ENCODE peak calls at places on chromosomes 1 and 21, in six cellular contexts. O is HepG2, G is GM12878, D is K562, S is H1, E is HCT116. H is an unnamed sample.

GRCh38 chr1:238485906-238486219 is 595.1 kb upstream of the ZP4 start:
- DNase-seq in E (no peak), D (no peak), S (no peak), G (no peak), O (no peak), H (no peak)

GRCh38 chr1:42947137-42947536 is 11.5 kb downstream of the SLC2A1 start:
- DNase-seq in E (no peak), S (no peak), G (no peak), D (no peak), O (no peak), H (no peak)

GRCh38 chr1:233163696-233164095 is 131.8 kb downstream of the PCNX2 start:
- DNase-seq in S (no peak), G (no peak), D (no peak), O (no peak), E (no peak), H (no peak)

GRCh38 chr1:228378453-228379164 is 28.0 kb downstream of the TRIM11 start:
- DNase-seq in S (peak), O (no peak), G (no peak), E (peak), D (peak), H (peak)

GRCh38 chr1:209797978-209798639 is 7.8 kb downstream of the IRF6 start:
- DNase-seq in E (no peak), S (no peak), O (no peak), D (no peak), G (no peak), H (no peak)

GRCh38 chr1:15218287-15219279 is 28.4 kb upstream of the FHAD1 start:
- DNase-seq in E (peak), D (peak), O (no peak), G (peak), S (no peak), H (peak)

GRCh38 chr1:60904079-60904852 is 178.1 kb upstream of the NFIA start:
- DNase-seq in G (no peak), D (no peak), O (no peak), E (no peak), S (no peak), H (no peak)

GRCh38 chr1:109184657-109185056 is 29.1 kb upstream of the SARS1 start:
- DNase-seq in O (no peak), S (no peak), E (no peak), D (no peak), G (no peak), H (no peak)

GRCh38 chr1:225942574-225942973 is 1.6 kb upstream of the LEFTY2 start:
- DNase-seq in G (peak), S (no peak), D (no peak), O (no peak), E (no peak), H (no peak)

GRCh38 chr1:219465247-219466093 is 147.4 kb downstream of the ZC3H11B start:
- DNase-seq in O (no peak), E (no peak), S (no peak), D (no peak), G (peak), H (no peak)

GRCh38 chr1:25926731-25927496 is 20.7 kb upstream of the STMN1 start:
- DNase-seq in O (no peak), D (no peak), G (no peak), S (no peak), E (no peak), H (peak)

GRCh38 chr21:31180256-31181088 is 142.2 kb upstream of the KRTAP19-8 start:
- DNase-seq in D (peak), E (peak), G (no peak), S (no peak), O (peak), H (peak)

GRCh38 chr1:113930499-113931161 is 1.5 kb downstream of the HIPK1 start:
- DNase-seq in E (no peak), D (peak), O (peak), S (no peak), G (no peak), H (peak)

GRCh38 chr1:165324050-165324449 is 32.5 kb downstream of the LMX1A start:
- DNase-seq in E (no peak), G (no peak), D (no peak), O (no peak), S (no peak), H (no peak)

GRCh38 chr1:59401581-59401980 is 104.7 kb downstream of the FGGY start:
- DNase-seq in E (no peak), O (no peak), S (no peak), D (no peak), G (no peak), H (no peak)

GRCh38 chr1:26184086-26184485 is 6.3 kb upstream of the CATSPER4 start:
- DNase-seq in S (no peak), G (no peak), E (no peak), D (no peak), O (no peak), H (no peak)

GRCh38 chr1:208170252-208170651 is 73.9 kb downstream of the PLXNA2 start:
- DNase-seq in G (no peak), O (no peak), E (no peak), D (no peak), S (no peak), H (peak)

GRCh38 chr1:2496087-2496622 is 20.1 kb downstream of the PLCH2 start:
- DNase-seq in E (no peak), O (peak), D (no peak), G (peak), S (no peak), H (no peak)
- TF ChIP-seq MAX in E (no peak), O (peak), D (no peak), G (no peak), S (no peak), H (no peak)

DNA sequence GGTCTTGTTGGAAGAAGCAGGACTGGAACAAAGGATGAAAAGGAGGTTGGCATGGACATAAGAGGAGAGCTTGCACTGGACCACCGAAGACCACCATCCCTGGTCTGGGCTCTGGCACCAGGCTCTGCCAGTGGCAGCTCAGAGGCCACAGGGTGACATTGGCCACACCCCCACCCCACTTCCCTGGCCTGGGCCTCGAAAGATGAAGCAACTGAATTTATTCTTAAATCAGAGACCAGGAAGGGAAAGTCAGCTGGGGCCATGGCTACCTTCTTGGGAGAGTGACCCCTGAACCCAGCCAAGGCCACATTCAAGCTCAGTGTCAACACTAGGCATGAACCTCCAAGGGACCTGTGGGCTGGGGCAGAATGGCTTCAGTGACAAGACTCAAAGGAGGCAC is 4.0 kb downstream of the KLHDC7A start:
- DNase-seq in O (no peak), S (no peak), E (no peak), G (no peak), D (no peak), H (no peak)
- TF ChIP-seq SIN3A in O (no peak), S (no peak), E (no peak), G (no peak), D (no peak), H (no peak)

GRCh38 chr1:9009438-9010366 is 16.5 kb downstream of the SLC2A7 start:
- DNase-seq in O (no peak), S (peak), E (no peak), D (peak), G (no peak), H (peak)

GRCh38 chr1:9006956-9007615 is 19.1 kb downstream of the SLC2A7 start:
- DNase-seq in D (no peak), S (no peak), E (no peak), G (no peak), O (no peak), H (no peak)

GRCh38 chr1:9008236-9008635 is 18.0 kb downstream of the SLC2A7 start:
- DNase-seq in D (no peak), O (no peak), G (no peak), S (no peak), E (no peak), H (no peak)

GRCh38 chr1:9013824-9014223 is 12.4 kb downstream of the SLC2A7 start:
- DNase-seq in G (no peak), E (no peak), O (no peak), S (no peak), D (no peak), H (no peak)

GRCh38 chr1:9010781-9011323 is 15.4 kb downstream of the SLC2A7 start:
- DNase-seq in O (no peak), G (peak), S (no peak), E (no peak), D (no peak), H (no peak)
- TF ChIP-seq MAX in O (no peak), G (no peak), S (no peak), E (no peak), D (no peak), H (no peak)

GRCh38 chr1:88695781-88696180 is 11.7 kb downstream of the PKN2 start:
- DNase-seq in S (no peak), O (no peak), G (no peak), D (no peak), E (no peak), H (no peak)
- TF ChIP-seq SIN3A in S (no peak), O (no peak), G (no peak), D (no peak), E (no peak), H (no peak)

GRCh38 chr1:11802616-11802972 is 3.2 kb downstream of the MTHFR start:
- DNase-seq in S (no peak), O (no peak), E (no peak), D (peak), G (no peak), H (no peak)
- TF ChIP-seq MAX in S (no peak), O (no peak), E (no peak), D (no peak), G (no peak), H (no peak)

GRCh38 chr1:27527857-27528700 is 38.1 kb upstream of the WASF2 start:
- DNase-seq in E (no peak), G (no peak), O (no peak), D (no peak), S (no peak), H (peak)
- TF ChIP-seq SIN3A in E (no peak), G (no peak), O (no peak), D (no peak), S (no peak), H (no peak)

DNA sequence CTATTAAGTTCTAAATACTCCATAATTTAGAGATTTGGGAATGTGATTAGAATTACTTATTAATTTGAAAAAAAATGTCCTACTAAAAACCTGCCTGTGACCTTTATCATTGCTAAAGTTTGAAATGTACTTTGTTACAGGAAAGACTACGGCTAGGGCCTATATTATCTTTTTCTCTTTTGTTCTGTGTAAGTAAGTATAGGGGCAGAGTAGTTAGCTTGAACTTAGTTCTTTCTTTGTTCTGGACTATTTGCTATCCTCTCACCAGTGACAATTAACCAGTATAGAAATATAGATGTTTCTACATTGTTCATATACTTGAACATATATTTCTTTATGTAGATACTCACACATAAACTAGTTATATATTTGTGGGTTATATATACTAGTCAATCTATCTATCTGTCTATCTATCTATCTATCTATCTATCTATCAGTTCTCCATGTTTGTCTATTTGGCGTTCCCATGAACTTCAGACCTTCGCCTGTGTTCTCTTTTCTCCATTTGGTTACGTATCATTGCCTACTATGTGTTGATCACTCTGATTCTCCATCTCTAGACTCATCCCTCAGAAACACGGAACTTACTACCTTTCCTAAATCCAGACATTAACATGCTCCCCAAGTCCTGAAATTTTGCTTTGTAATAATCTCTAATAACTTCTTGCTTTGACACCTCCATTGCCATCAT is 3.3 kb downstream of the PTPRC start:
- DNase-seq in O (no peak), D (no peak), G (no peak), S (no peak), E (no peak), H (no peak)
- TF ChIP-seq MAX in O (no peak), D (no peak), G (no peak), S (no peak), E (no peak), H (no peak)

DNA sequence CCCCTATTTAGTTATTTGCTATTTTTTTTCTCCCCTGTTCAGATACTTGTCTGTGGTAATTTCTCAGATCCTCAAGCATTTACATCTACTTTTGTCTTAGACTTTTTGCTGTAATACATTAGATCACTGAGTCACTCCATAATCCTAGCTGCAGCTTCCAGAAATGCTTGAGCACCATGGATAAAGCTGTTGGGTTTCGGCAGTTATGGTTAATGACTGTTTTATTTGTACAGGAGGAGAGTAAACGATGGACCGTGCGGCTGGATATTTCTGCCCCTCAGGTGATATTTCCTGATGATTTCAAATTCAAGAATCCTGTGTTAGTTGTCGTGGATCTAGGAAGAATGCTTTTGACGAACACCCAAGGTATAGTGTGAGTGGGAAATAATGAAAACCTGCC is 42.9 kb downstream of the VPS13D start:
- DNase-seq in O (no peak), G (no peak), S (no peak), E (no peak), D (no peak), H (no peak)
- TF ChIP-seq SIN3A in O (no peak), G (no peak), S (no peak), E (no peak), D (no peak), H (no peak)

DNA sequence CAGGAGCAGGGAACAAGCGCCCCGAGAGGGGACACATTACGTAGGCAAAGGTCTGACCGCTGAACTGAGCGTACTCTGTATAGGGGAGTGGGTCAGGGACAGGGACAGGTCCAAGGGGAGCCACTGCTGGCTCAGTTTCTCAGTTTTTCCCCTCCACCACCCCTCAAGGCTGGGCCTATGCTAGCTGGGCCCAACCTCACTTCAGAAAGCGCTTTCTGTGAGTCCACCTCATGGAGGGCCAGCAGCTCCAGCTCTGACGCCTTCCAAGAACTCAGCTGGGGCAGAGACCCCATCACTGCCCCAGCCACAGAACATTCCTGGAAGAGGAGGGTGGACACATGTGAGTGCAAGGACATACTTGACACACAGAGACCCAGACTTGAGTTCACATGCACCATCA is 242.0 kb downstream of the FOXD2 start:
- DNase-seq in O (no peak), S (no peak), D (no peak), G (no peak), E (no peak), H (no peak)
- TF ChIP-seq MAX in O (no peak), S (no peak), D (no peak), G (no peak), E (no peak), H (no peak)

H was measured in SK-N-SH.